ENCODE peak calls at places on chromosome 16, in five cellular contexts. A is HAP-1; J is CD4-positive, CD25-positive, alpha-beta regulatory T cell; S is PC-3; M is adrenal gland. W is an unnamed sample.

GRCh38 chr16:3058173-3059030 is 7.0 kb upstream of the IL32 start:
- DNase-seq in A (peak; percentile 72), J (peak; percentile 40), S (peak; percentile 29), M (peak; percentile 56), W (no peak)

GRCh38 chr16:65121870-65122723 is at the start of gene CDH11:
- DNase-seq in A (no peak), J (no peak), S (peak; percentile 65), M (peak; percentile 30), W (no peak)

GRCh38 chr16:56332464-56333079 is 92.8 kb downstream of the AMFR start:
- DNase-seq in A (peak; percentile 68), J (no peak), S (peak; percentile 69), M (peak; percentile 69), W (peak; percentile 16)

GRCh38 chr16:13307255-13307654 is 405.9 kb downstream of the SHISA9 start:
- DNase-seq in A (no peak), J (no peak), S (no peak), M (no peak), W (no peak)

GRCh38 chr16:12486386-12486785 is 317.3 kb downstream of the CPPED1 start:
- DNase-seq in A (no peak), J (no peak), S (no peak), M (no peak), W (no peak)

GRCh38 chr16:11004957-11005610 is 60.7 kb downstream of the CLEC16A start:
- DNase-seq in A (no peak), J (no peak), S (peak; percentile 13), M (no peak), W (no peak)

GRCh38 chr16:4200000-4200780 is 41.7 kb downstream of the SRL start:
- DNase-seq in A (peak; percentile 80), J (no peak), S (peak; percentile 69), M (peak; percentile 76), W (peak; percentile 43)

GRCh38 chr16:75043175-75043937 is 44.5 kb downstream of the ZNRF1 start:
- DNase-seq in A (no peak), J (no peak), S (no peak), M (no peak), W (no peak)

GRCh38 chr16:11964761-11965539 is at the start of gene TNFRSF17:
- DNase-seq in A (no peak), J (no peak), S (no peak), M (no peak), W (no peak)

GRCh38 chr16:56237451-56237930 is 46.2 kb downstream of the GNAO1 start:
- DNase-seq in A (no peak), J (no peak), S (no peak), M (no peak), W (no peak)

GRCh38 chr16:11430601-11431317 is 85.5 kb downstream of the RMI2 start:
- DNase-seq in A (no peak), J (no peak), S (no peak), M (no peak), W (no peak)

GRCh38 chr16:25157476-25157875 is 45.9 kb downstream of the LCMT1 start:
- DNase-seq in A (no peak), J (no peak), S (no peak), M (no peak), W (no peak)

GRCh38 chr16:68274441-68274840 is 10.1 kb downstream of the SLC7A6 start:
- DNase-seq in A (no peak), J (no peak), S (no peak), M (no peak), W (no peak)

GRCh38 chr16:89907055-89907814 is 11.4 kb upstream of the MC1R start:
- DNase-seq in A (no peak), J (no peak), S (no peak), M (no peak), W (no peak)

GRCh38 chr16:51002889-51003490 is 148.1 kb downstream of the SALL1 start:
- DNase-seq in A (no peak), J (no peak), S (no peak), M (no peak), W (no peak)

GRCh38 chr16:47833771-47834170 is 322.0 kb downstream of the ABCC12 start:
- DNase-seq in A (no peak), J (no peak), S (no peak), M (no peak), W (no peak)

GRCh38 chr16:1534021-1535020 is 855 bp downstream of the TMEM204 start:
- DNase-seq in A (no peak), J (no peak), S (no peak), M (no peak), W (no peak)
- H3K4me3 ChIP-seq in A (no peak overlapping the region), J (peak overlapping the region; percentile 82), S (no peak overlapping the region), M (peak overlapping the region; percentile 21), W (no peak overlapping the region)

GRCh38 chr16:69563605-69564580 is 1.9 kb upstream of the NFAT5 start:
- DNase-seq in A (peak; percentile 29), J (peak; percentile 22), S (peak; percentile 15), M (no peak), W (no peak)
- H3K4me3 ChIP-seq in A (peak overlapping the region; percentile 67), J (peak overlapping the region; percentile 95), S (peak overlapping the region; percentile 16), M (no peak overlapping the region), W (no peak overlapping the region)

GRCh38 chr16:9677301-9677653 is 505.0 kb downstream of the GRIN2A start:
- DNase-seq in A (no peak), J (no peak), S (no peak), M (no peak), W (no peak)

GRCh38 chr16:9681556-9681955 is 500.7 kb downstream of the GRIN2A start:
- DNase-seq in A (no peak), J (no peak), S (no peak), M (no peak), W (no peak)

GRCh38 chr16:9680968-9681367 is 501.3 kb downstream of the GRIN2A start:
- DNase-seq in A (no peak), J (no peak), S (no peak), M (no peak), W (no peak)

GRCh38 chr16:9682320-9682719 is 499.9 kb downstream of the GRIN2A start:
- DNase-seq in A (no peak), J (no peak), S (no peak), M (no peak), W (no peak)

DNA sequence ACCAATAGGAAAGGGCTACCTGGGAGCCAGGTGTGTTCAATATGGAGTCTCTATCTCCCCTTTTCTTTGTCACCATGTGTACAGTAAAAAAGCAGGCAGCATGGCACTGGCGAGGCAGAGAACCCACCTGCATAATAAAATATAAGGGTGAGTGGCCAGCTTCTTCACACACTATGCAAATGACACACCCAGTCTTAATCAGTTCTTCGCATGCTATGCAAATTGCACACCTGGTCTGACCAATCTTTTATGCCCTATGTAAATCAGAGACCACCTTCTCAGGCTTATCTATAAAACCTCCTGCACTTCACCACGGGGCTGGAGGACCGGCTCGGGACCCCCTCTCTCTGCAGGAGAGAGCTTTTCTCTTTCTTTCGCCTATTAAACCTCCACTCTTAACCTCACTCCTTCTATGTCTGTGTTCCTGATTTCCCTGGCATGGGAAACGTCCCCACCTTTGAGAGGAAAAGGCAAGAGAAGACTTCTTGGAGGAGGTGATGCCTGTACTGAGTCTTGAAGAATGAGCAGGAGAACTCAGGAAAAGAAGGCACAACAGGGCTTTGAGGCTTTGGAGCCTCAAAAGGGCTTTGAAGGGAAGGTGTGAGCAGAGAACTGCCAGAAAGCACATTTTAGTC is 502.1 kb downstream of the GRIN2A start:
- DNase-seq in A (no peak), J (no peak), S (no peak), M (no peak), W (no peak)
- H3K4me3 ChIP-seq in A (no peak overlapping the region), J (no peak overlapping the region), S (no peak overlapping the region), M (no peak overlapping the region), W (no peak overlapping the region)

GRCh38 chr16:23478566-23478965 is 25.6 kb upstream of the COG7 start:
- DNase-seq in A (no peak), J (no peak), S (no peak), M (no peak), W (no peak)
- H3K4me3 ChIP-seq in A (no peak overlapping the region), J (no peak overlapping the region), S (no peak overlapping the region), M (no peak overlapping the region), W (no peak overlapping the region)

GRCh38 chr16:62036807-62037135 is 533 bp upstream of the CDH8 start:
- DNase-seq in A (no peak), J (no peak), S (no peak), M (no peak), W (no peak)

GRCh38 chr16:62033065-62033464 is 3.2 kb downstream of the CDH8 start:
- DNase-seq in A (no peak), J (no peak), S (no peak), M (no peak), W (no peak)

GRCh38 chr16:62035115-62036092 is 834 bp downstream of the CDH8 start:
- DNase-seq in A (peak; percentile 23), J (no peak), S (no peak), M (no peak), W (no peak)

GRCh38 chr16:62036101-62036806 is at the start of gene CDH8:
- DNase-seq in A (no peak), J (no peak), S (no peak), M (no peak), W (no peak)

GRCh38 chr16:62034236-62035114 is 1.8 kb downstream of the CDH8 start:
- DNase-seq in A (no peak), J (no peak), S (no peak), M (no peak), W (no peak)
- H3K4me3 ChIP-seq in A (no peak overlapping the region), J (no peak overlapping the region), S (no peak overlapping the region), M (no peak overlapping the region), W (peak overlapping the region; percentile 50)

GRCh38 chr16:49527621-49528020 is 154.0 kb downstream of the C16orf78 start:
- DNase-seq in A (no peak), J (no peak), S (no peak), M (no peak), W (no peak)

GRCh38 chr16:49529646-49530045 is 156.0 kb downstream of the C16orf78 start:
- DNase-seq in A (no peak), J (no peak), S (no peak), M (no peak), W (no peak)

GRCh38 chr16:49528564-49529150 is 155.1 kb downstream of the C16orf78 start:
- DNase-seq in A (peak; percentile 56), J (no peak), S (no peak), M (no peak), W (no peak)

GRCh38 chr16:49526966-49527365 is 153.4 kb downstream of the C16orf78 start:
- DNase-seq in A (no peak), J (no peak), S (no peak), M (no peak), W (no peak)

DNA sequence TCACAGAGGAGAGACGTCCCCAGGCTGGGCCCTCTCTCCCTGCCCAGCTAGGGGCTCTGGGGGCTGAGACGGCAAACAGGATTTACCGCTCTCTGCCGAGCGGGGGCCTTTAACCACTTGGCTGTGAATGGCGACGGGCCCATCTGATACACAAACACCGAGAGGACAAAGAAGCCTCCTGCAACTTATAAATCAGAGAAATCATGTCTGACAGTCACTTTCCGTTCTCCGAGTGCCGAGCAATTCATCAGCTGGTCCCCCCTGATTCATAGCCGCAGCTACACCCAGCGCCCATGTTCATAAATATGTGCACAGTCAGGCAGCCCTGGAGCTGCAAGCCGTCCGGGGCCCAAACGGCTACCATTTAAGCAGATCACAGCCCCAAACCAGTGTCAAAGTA is 154.4 kb downstream of the C16orf78 start:
- DNase-seq in A (peak; percentile 46), J (no peak), S (peak; percentile 1), M (no peak), W (no peak)
- H3K4me3 ChIP-seq in A (no peak overlapping the region), J (no peak overlapping the region), S (no peak overlapping the region), M (no peak overlapping the region), W (no peak overlapping the region)

GRCh38 chr16:2009302-2009711 is 314 bp downstream of the ZNF598 start:
- DNase-seq in A (no peak), J (no peak), S (no peak), M (no peak), W (no peak)
- H3K4me3 ChIP-seq in A (peak overlapping the region; percentile 78), J (peak overlapping the region; percentile 71), S (peak overlapping the region; percentile 94), M (peak overlapping the region; percentile 77), W (peak overlapping the region; percentile 96)

GRCh38 chr16:88384222-88385111 is 1.7 kb downstream of the ZNF469 start:
- DNase-seq in A (no peak), J (no peak), S (no peak), M (no peak), W (no peak)
- H3K4me3 ChIP-seq in A (peak overlapping the region; percentile 34), J (no peak overlapping the region), S (peak overlapping the region; percentile 68), M (no peak overlapping the region), W (no peak overlapping the region)

W was measured in iPS DF 6.9.